ENCODE peak calls at places on chromosomes 13 and 19, in five cellular contexts. Y is dorsolateral prefrontal cortex, X is IMR-90, J is body of pancreas, D is upper lobe of right lung. B is an unnamed sample.

GRCh38 chr19:46537136-46538097 is 41.8 kb upstream of the PNMA8B start:
- DNase-seq in Y (peak), X (peak), J (peak), D (peak), B (peak)

GRCh38 chr13:35475131-35475959 is 1.1 kb downstream of the MAB21L1 start:
- DNase-seq in Y (no peak), X (peak), J (no peak), D (no peak), B (peak)

GRCh38 chr13:97030705-97031452 is 36.6 kb upstream of the OXGR1 start:
- DNase-seq in Y (no peak), X (peak), J (no peak), D (no peak), B (no peak)

GRCh38 chr19:18470787-18471186 is 32.9 kb upstream of the ISYNA1 start:
- DNase-seq in Y (no peak), X (no peak), J (no peak), D (no peak), B (no peak)

GRCh38 chr19:30393046-30393445 is 20.9 kb downstream of the ZNF536 start:
- DNase-seq in Y (no peak), X (no peak), J (no peak), D (no peak), B (no peak)

GRCh38 chr19:52991484-52991883 is 22.2 kb upstream of the ERVV-1 start:
- DNase-seq in Y (no peak), X (peak), J (no peak), D (no peak), B (no peak)

GRCh38 chr13:40920826-40921225 is 98.3 kb downstream of the ELF1 start:
- DNase-seq in Y (no peak), X (peak), J (no peak), D (no peak), B (no peak)

GRCh38 chr19:18425515-18426415 is 6.6 kb downstream of the SSBP4 start:
- DNase-seq in Y (no peak), X (peak), J (no peak), D (no peak), B (no peak)

GRCh38 chr19:45768644-45769053 is 403 bp downstream of the SIX5 start:
- DNase-seq in Y (no peak), X (peak), J (peak), D (no peak), B (no peak)

GRCh38 chr19:30609656-30610270 is 237.6 kb downstream of the ZNF536 start:
- DNase-seq in Y (no peak), X (no peak), J (no peak), D (no peak), B (no peak)

GRCh38 chr13:71274923-71275593 is 591.9 kb downstream of the DACH1 start:
- DNase-seq in Y (no peak), X (no peak), J (no peak), D (no peak), B (no peak)

GRCh38 chr19:43763473-43763939 is 8.7 kb upstream of the SMG9 start:
- DNase-seq in Y (no peak), X (peak), J (no peak), D (no peak), B (no peak)

GRCh38 chr19:42099336-42099925 is 23.5 kb downstream of the ZNF574 start:
- DNase-seq in Y (no peak), X (no peak), J (peak), D (no peak), B (no peak)

GRCh38 chr13:28429685-28430290 is 65.1 kb downstream of the FLT1 start:
- DNase-seq in Y (no peak), X (peak), J (no peak), D (no peak), B (no peak)

GRCh38 chr19:47489072-47489914 is 5.3 kb upstream of the KPTN start:
- DNase-seq in Y (no peak), X (no peak), J (no peak), D (peak), B (no peak)

GRCh38 chr19:42440357-42441046 is 2.2 kb downstream of the CXCL17 start:
- DNase-seq in Y (peak), X (peak), J (peak), D (peak), B (no peak)

GRCh38 chr19:38455031-38455430 is 21.5 kb downstream of the RYR1 start:
- DNase-seq in Y (no peak), X (peak), J (no peak), D (no peak), B (no peak)

GRCh38 chr13:24503376-24503690 is 9.2 kb downstream of the PARP4 start:
- DNase-seq in Y (no peak), X (no peak), J (no peak), D (no peak), B (no peak)

GRCh38 chr13:76385606-76386005 is 500.6 kb downstream of the KCTD12 start:
- DNase-seq in Y (no peak), X (no peak), J (no peak), D (no peak), B (no peak)

GRCh38 chr13:48801255-48801654 is 147.5 kb downstream of the CYSLTR2 start:
- DNase-seq in Y (no peak), X (peak), J (no peak), D (no peak), B (no peak)

GRCh38 chr13:77975358-77976042 is 56.9 kb upstream of the EDNRB start:
- DNase-seq in Y (no peak), X (no peak), J (no peak), D (no peak), B (no peak)

GRCh38 chr19:6970021-6970420 is 51.2 kb downstream of the MBD3L2B start:
- DNase-seq in Y (no peak), X (no peak), J (no peak), D (no peak), B (no peak)

GRCh38 chr13:111855786-111856185 is 211.2 kb upstream of the SOX1 start:
- DNase-seq in Y (no peak), X (no peak), J (no peak), D (no peak), B (peak)

GRCh38 chr19:6216996-6217751 is 62.6 kb downstream of the MLLT1 start:
- DNase-seq in Y (no peak), X (peak), J (no peak), D (no peak), B (peak)

GRCh38 chr13:27194895-27195764 is 23.5 kb upstream of the USP12 start:
- DNase-seq in Y (no peak), X (peak), J (no peak), D (no peak), B (no peak)

GRCh38 chr19:3442487-3443071 is 37.7 kb downstream of the SMIM24 start:
- DNase-seq in Y (no peak), X (no peak), J (no peak), D (no peak), B (no peak)

GRCh38 chr13:24065172-24065571 is 95.3 kb upstream of the SPATA13 start:
- DNase-seq in Y (no peak), X (no peak), J (no peak), D (no peak), B (no peak)

GRCh38 chr19:19259741-19260140 is 13.4 kb downstream of the TM6SF2 start:
- DNase-seq in Y (no peak), X (peak), J (no peak), D (no peak), B (no peak)

GRCh38 chr19:11115042-11115441 is 25.8 kb downstream of the LDLR start:
- DNase-seq in Y (no peak), X (no peak), J (no peak), D (no peak), B (no peak)

GRCh38 chr19:47065242-47065641 is 16.8 kb upstream of the TMEM160 start:
- DNase-seq in Y (no peak), X (no peak), J (no peak), D (no peak), B (no peak)

GRCh38 chr19:13842294-13843103 is 34.4 kb upstream of the NANOS3 start:
- DNase-seq in Y (no peak), X (peak), J (peak), D (peak), B (peak)
- TF ChIP-seq CTCF in Y (no peak), X (no peak), J (no peak), D (peak), B (peak)

GRCh38 chr13:26037302-26037701 is 14.5 kb downstream of the SHISA2 start:
- DNase-seq in Y (no peak), X (no peak), J (no peak), D (no peak), B (no peak)
- TF ChIP-seq CTCF in Y (peak), X (peak), J (no peak), D (peak), B (peak)

DNA sequence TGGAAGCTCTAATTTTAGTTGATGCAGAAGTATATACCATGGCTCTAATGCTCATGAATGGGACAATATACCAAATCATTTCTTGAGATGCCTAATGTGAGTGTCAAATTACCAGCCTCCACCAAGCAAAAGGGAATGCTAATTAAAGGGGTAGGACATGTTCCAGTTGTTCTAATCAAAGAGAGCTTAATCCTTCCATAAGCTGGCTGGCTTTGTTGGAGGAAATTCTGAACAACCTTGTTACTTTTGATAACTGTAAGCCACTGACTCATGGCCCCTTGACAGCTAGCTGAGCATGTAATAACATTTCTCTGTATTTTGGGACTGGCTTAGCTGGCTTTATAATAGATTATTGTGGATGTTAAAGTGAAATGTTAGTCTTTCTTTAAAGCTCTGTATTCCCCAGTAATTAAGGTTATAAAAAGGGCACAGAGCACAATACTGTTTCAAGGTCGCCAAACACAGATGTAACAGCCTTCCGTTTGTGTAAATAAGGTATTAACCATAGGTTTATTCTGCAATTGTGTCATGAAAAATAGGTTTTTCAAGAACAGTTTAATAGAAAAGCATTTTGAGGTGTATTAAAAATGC is 1194.0 kb downstream of the PCDH9 start:
- DNase-seq in Y (no peak), X (peak), J (no peak), D (no peak), B (no peak)
- TF ChIP-seq CTCF in Y (no peak), X (no peak), J (no peak), D (no peak), B (no peak)

GRCh38 chr19:40744554-40745401 is 5.5 kb downstream of the ACTMAP start:
- DNase-seq in Y (no peak), X (no peak), J (no peak), D (peak), B (no peak)
- TF ChIP-seq CTCF in Y (no peak), X (no peak), J (peak), D (peak), B (no peak)